ENCODE peak calls at places on chromosomes 6 and 20, in nine cellular contexts. V is amniotic stem cell; F is NCI-H345; U is CD8-positive, alpha-beta memory T cell; W is germinal center; P is GM23338; K is stimulated activated naive CD4-positive, alpha-beta T cell treated with Interleukin-2 at 50 U/mL for 16 hours; S is fibroblast of the conjunctiva; L is sciatic nerve. M is an unnamed sample.
A peak's percentile ranks its signal among the peaks of the same experiment; 100 is the strongest.

GRCh38 chr6:166559211-166559610 is 27.3 kb downstream of the RAMACL start:
- DNase-seq in U (no peak), K (no peak), W (no peak), P (no peak), S (no peak), L (no peak), V (no peak), F (no peak), M (no peak)

GRCh38 chr6:90192857-90193256 is 103.8 kb downstream of the BACH2 start:
- DNase-seq in W (no peak), K (no peak), L (no peak), P (peak; percentile 23), F (no peak), S (no peak), V (no peak), U (no peak), M (no peak)

GRCh38 chr20:32877507-32877906 is 18.8 kb downstream of the EFCAB8 start:
- DNase-seq in P (peak; percentile 60), L (no peak), S (peak; percentile 12), U (no peak), W (no peak), F (no peak), V (no peak), K (no peak), M (no peak)

GRCh38 chr6:125748534-125749111 is 809 bp upstream of the HEY2 start:
- DNase-seq in F (peak; percentile 55), U (no peak), V (no peak), K (no peak), W (no peak), L (no peak), P (no peak), S (no peak), M (no peak)

GRCh38 chr6:158170656-158171081 is 2.5 kb downstream of the GTF2H5 start:
- DNase-seq in F (no peak), S (peak; percentile 76), U (no peak), K (no peak), W (no peak), V (peak; percentile 45), L (no peak), P (peak; percentile 34), M (no peak)

GRCh38 chr6:161161889-161162624 is 111.8 kb downstream of the AGPAT4 start:
- DNase-seq in L (peak; percentile 39), U (no peak), F (no peak), W (no peak), K (no peak), V (no peak), P (no peak), S (peak; percentile 21), M (no peak)

GRCh38 chr20:23047738-23048214 is 1.7 kb downstream of the THBD start:
- DNase-seq in F (peak; percentile 47), U (no peak), W (no peak), P (peak; percentile 12), K (no peak), V (no peak), L (no peak), S (no peak), M (no peak)

GRCh38 chr6:31947864-31948263 is 2.0 kb downstream of the CFB start:
- DNase-seq in P (no peak), S (no peak), U (no peak), V (no peak), K (no peak), W (no peak), L (no peak), F (no peak), M (no peak)

GRCh38 chr6:22448311-22448711 is 121.1 kb upstream of the HDGFL1 start:
- DNase-seq in V (peak; percentile 54), W (no peak), F (no peak), U (no peak), S (no peak), K (no peak), P (no peak), L (no peak), M (no peak)

M was measured in effector memory CD4-positive, alpha-beta T cell.